ENCODE peak calls at places on chromosomes 12 and 14, in four cellular contexts. K is brain microvascular endothelial cell, T is suprapubic skin, M is heart right ventricle. B is an unnamed sample. For H3K27me3, the result is how much of the 10 kb centered on the place peaks cover.

GRCh38 chr12:57145460-57146059 is 1.9 kb downstream of the LRP1-AS start:
- DNase-seq in K (no peak), T (no peak), M (no peak), B (no peak)

GRCh38 chr14:76884853-76885276 is 58.7 kb downstream of the LRRC74A start:
- DNase-seq in K (no peak), T (no peak), M (peak), B (no peak)

GRCh38 chr12:53695148-53696138 is 19.6 kb upstream of the ATP5MC2 start:
- DNase-seq in K (peak), T (no peak), M (peak), B (peak)

GRCh38 chr14:74425525-74426201 is 347 bp downstream of the SYNDIG1L start:
- DNase-seq in K (no peak), T (no peak), M (peak), B (peak)

GRCh38 chr14:38870437-38870836 is 232.6 kb downstream of the SEC23A start:
- DNase-seq in K (no peak), T (no peak), M (no peak), B (no peak)

GRCh38 chr14:95375539-95376109 is 55.9 kb upstream of the CLMN start:
- DNase-seq in K (no peak), T (no peak), M (no peak), B (no peak)

GRCh38 chr12:42641231-42641630 is 51.7 kb upstream of the PRICKLE1 start:
- DNase-seq in K (no peak), T (no peak), M (no peak), B (no peak)

GRCh38 chr14:67331368-67332125 is 28.1 kb downstream of the ATP6V1D start:
- DNase-seq in K (peak), T (no peak), M (no peak), B (no peak)

GRCh38 chr14:32217301-32217700 is 14.2 kb upstream of the RNU6-8 start:
- DNase-seq in K (no peak), T (no peak), M (no peak), B (no peak)

GRCh38 chr12:130526813-130527212 is 189.1 kb downstream of the PIWIL1 start:
- DNase-seq in K (peak), T (no peak), M (no peak), B (no peak)

GRCh38 chr14:80403036-80403435 is 191.7 kb upstream of the DIO2 start:
- DNase-seq in K (no peak), T (no peak), M (no peak), B (no peak)

GRCh38 chr14:95817271-95817670 is 59.4 kb upstream of the TUNAR start:
- DNase-seq in K (no peak), T (no peak), M (no peak), B (no peak)

GRCh38 chr14:51155331-51155730 is 60.4 kb upstream of the TRIM9 start:
- DNase-seq in K (no peak), T (no peak), M (no peak), B (no peak)

GRCh38 chr12:5402536-5402935 is 29.4 kb upstream of the NTF3 start:
- DNase-seq in K (no peak), T (no peak), M (no peak), B (no peak)

GRCh38 chr14:23523229-23524016 is 28.1 kb downstream of the ZFHX2 start:
- DNase-seq in K (no peak), T (no peak), M (no peak), B (no peak)

GRCh38 chr12:13534645-13535398 is 338.3 kb downstream of the EMP1 start:
- DNase-seq in K (peak), T (peak), M (peak), B (peak)

GRCh38 chr14:71380271-71380670 is 473.0 kb downstream of the PCNX1 start:
- DNase-seq in K (peak), T (no peak), M (no peak), B (no peak)

GRCh38 chr12:27965411-27965810 is 7.1 kb downstream of the PTHLH start:
- DNase-seq in K (no peak), T (no peak), M (no peak), B (no peak)

GRCh38 chr14:73741386-73741875 is 27.2 kb upstream of the PNMA1 start:
- DNase-seq in K (peak), T (peak), M (peak), B (peak)

GRCh38 chr14:35343709-35344474 is 51.7 kb downstream of the PSMA6 start:
- DNase-seq in K (no peak), T (no peak), M (no peak), B (no peak)

GRCh38 chr14:79248131-79248530 is 963.2 kb downstream of the DIO2 start:
- DNase-seq in K (no peak), T (no peak), M (no peak), B (no peak)

GRCh38 chr12:55612646-55613045 is 24.0 kb upstream of the OR10P1 start:
- DNase-seq in K (no peak), T (no peak), M (no peak), B (no peak)

DNA sequence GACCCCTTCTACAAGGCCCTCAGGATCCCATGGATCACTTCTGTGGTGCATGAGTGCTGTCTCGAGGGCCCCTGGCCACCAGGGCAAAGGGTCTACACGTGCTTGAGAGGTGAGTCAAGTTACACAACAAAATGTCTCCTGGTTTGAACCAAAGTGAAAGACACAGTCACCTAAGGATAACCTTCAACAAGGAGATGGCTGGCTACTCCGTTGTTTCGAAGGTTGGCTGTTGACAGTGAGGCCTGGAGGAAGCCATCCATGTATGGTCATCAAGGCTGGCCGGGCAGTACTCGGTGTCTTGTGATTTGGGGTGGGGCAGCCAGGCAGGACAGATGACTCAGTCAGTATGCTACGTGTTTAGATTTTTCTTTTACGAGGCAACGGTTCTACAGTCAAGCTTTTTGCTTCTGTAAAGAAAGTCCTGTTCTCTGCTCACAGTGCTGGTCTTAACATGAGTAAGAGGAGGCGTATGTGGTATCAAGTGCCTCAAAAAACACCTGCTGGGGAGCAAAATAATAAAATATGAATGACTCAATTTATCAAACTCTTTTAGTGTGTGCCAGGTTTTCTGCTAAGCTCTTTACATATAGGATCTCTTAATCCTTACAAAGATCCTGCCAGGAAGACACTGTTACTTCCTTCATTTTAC is 18.0 kb upstream of the NT5DC3 start:
- DNase-seq in K (peak), T (peak), M (peak), B (peak)
- TF ChIP-seq CTCF in K (no peak), T (no peak), M (no peak), B (no peak)

GRCh38 chr12:46493352-46494209 is 121.0 kb upstream of the SLC38A2 start:
- DNase-seq in K (no peak), T (no peak), M (no peak), B (no peak)
- H3K27ac ChIP-seq in K (peak), T (peak), M (peak), B (peak)

DNA sequence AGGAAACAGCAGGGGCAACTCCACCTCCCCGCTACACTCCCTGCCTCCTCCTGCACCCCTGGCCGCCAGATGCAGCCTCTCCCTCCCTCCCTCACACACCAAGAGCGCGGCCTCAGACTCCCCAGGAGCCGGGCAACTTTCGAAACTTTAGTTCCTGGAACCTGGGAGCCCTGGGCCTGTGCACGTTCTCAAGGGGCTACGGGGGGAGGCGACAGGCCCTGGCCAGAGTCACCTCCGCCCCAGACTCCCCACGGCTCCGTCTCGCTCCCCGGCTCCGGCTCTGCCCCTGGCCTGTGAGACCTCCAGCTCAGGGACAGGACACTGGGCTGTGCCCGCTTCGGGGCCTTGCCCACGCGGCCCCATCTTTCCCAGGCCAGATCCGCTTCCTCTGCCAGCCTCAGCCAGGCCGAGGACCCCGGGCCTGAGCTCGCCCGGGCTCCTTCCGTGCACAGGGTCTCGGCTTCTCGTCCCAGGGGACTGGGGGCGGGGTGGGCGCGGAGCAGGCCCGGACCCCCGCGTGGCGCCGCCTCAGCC is 5.5 kb downstream of the AMN start:
- DNase-seq in K (no peak), T (no peak), M (no peak), B (peak)
- H3K27me3 ChIP-seq in K (under half), T (half or more), M (half or more), B (under half)

DNA sequence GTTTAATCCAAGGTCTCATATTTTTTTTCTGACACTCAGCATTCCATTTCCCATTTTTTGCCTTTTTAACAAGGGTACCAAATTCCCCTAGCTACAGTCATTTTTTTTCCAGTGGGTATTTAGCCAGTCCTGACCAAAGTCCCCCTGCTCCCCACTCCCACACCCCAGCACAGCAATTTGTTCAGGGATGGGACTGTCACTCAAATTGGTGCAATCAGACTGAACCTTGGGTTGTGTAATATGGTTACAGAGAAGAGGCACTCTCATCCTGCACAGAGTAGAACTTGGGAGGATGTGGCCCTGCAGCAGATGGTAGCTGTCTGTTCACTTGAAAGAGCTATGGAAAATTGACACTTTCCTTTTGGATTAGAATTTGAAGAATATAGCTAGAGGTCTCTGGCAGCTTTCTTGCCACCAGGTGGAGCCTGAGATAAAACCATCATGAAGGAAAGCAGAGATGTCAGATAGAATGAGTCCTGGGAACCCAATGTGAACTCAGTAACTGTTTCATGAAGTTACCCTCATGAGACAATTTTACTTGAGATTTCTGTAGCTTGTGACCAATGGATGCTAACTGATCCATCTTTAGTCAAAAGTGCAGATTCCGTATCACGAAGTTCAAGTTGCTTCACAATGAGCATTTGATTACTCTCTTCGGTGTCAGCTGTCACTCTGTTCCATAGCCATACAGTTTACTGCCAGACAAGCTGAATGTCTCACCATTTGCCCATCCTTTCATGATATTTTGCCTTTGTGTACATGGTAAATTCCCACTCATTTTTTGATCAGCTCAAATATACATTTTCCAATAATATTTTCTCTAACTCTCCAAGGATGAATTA is 394.0 kb upstream of the SYT1 start:
- DNase-seq in K (peak), T (no peak), M (no peak), B (no peak)
- TF ChIP-seq CTCF in K (peak), T (no peak), M (no peak), B (peak)

GRCh38 chr14:90381999-90382451 is 14.8 kb upstream of the CALM1 start:
- DNase-seq in K (no peak), T (peak), M (peak), B (no peak)
- H3K27ac ChIP-seq in K (peak), T (peak), M (peak), B (peak)

GRCh38 chr12:12086975-12087692 is 16.4 kb downstream of the BCL2L14 start:
- DNase-seq in K (no peak), T (no peak), M (no peak), B (no peak)
- H3K27me3 ChIP-seq in K (under half), T (under half), M (under half), B (under half)

GRCh38 chr12:66699738-66700482 is 21.0 kb upstream of the GRIP1 start:
- DNase-seq in K (no peak), T (no peak), M (no peak), B (no peak)

GRCh38 chr12:66694666-66695065 is 15.8 kb upstream of the GRIP1 start:
- DNase-seq in K (no peak), T (no peak), M (no peak), B (no peak)

GRCh38 chr12:66695130-66695529 is 16.3 kb upstream of the GRIP1 start:
- DNase-seq in K (no peak), T (no peak), M (no peak), B (no peak)

GRCh38 chr12:66697404-66697803 is 18.5 kb upstream of the GRIP1 start:
- DNase-seq in K (no peak), T (no peak), M (no peak), B (no peak)

DNA sequence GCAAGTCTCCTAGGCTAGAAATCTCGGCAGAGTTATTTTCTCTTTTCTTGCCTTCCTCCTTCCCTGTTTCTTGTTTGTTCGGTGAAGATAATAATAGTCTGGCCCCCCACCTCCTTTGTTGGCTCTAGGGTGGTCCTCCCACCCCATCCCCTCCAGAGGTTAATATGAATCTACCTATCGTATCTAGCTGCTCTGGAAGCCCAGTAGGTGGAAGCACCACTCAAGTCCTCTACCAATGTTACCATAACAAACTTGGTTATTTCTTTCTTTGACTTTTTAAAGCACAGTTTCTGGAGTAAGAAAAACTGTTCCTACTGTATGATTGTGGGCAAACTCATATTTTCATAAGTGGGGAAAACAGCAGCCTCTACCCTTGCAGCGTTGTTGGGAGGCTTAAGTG is 19.7 kb upstream of the GRIP1 start:
- DNase-seq in K (no peak), T (no peak), M (no peak), B (no peak)
- TF ChIP-seq CTCF in K (no peak), T (no peak), M (no peak), B (no peak)